ENCODE peak calls at places on chromosomes 5 and 9, in ten cellular contexts. B is left ventricle myocardium inferior, F is breast epithelium, N is fibroblast of lung, K is sigmoid colon, Z is right lobe of liver, E is Panc1, M is lung, T is SK-N-SH, P is endothelial cell of umbilical vein. D is an unnamed sample. For H3K9me3, the result is how much of the 10 kb centered on the place peaks cover.

GRCh38 chr5:17216974-17217325 is 481 bp upstream of the BASP1 start:
- DNase-seq in B (no peak), F (no peak), N (peak), K (no peak), Z (peak), E (no peak), M (peak), T (no peak), P (no peak), D (no peak)

GRCh38 chr5:96969401-96969800 is 33.5 kb downstream of the LNPEP start:
- DNase-seq in B (no peak), F (no peak), N (no peak), K (no peak), Z (no peak), E (no peak), M (no peak), T (no peak), P (no peak), D (no peak)

GRCh38 chr5:172492991-172493390 is 38.7 kb upstream of the SH3PXD2B start:
- DNase-seq in B (no peak), F (no peak), N (no peak), K (peak), Z (no peak), E (no peak), M (no peak), T (no peak), P (no peak), D (no peak)

GRCh38 chr5:166117062-166117743 is 2174.2 kb upstream of the WWC1 start:
- DNase-seq in B (no peak), F (no peak), N (no peak), K (no peak), Z (no peak), E (no peak), M (no peak), T (no peak), P (no peak), D (no peak)

GRCh38 chr9:91395553-91396470 is 27.8 kb downstream of the NFIL3 start:
- DNase-seq in B (no peak), F (no peak), N (peak), K (no peak), Z (no peak), E (no peak), M (no peak), T (no peak), P (peak), D (no peak)

GRCh38 chr9:131965841-131966240 is 113.8 kb downstream of the MED27 start:
- DNase-seq in B (no peak), F (no peak), N (no peak), K (no peak), Z (no peak), E (no peak), M (no peak), T (no peak), P (no peak), D (no peak)

GRCh38 chr9:99356512-99356971 is 134.5 kb downstream of the SEC61B start:
- DNase-seq in B (peak), F (no peak), N (peak), K (peak), Z (peak), E (no peak), M (peak), T (no peak), P (no peak), D (no peak)

GRCh38 chr9:127118597-127119318 is 3.7 kb downstream of the ANGPTL2 start:
- DNase-seq in B (no peak), F (peak), N (no peak), K (peak), Z (no peak), E (no peak), M (no peak), T (no peak), P (no peak), D (no peak)

GRCh38 chr5:110736763-110737162 is 2.0 kb upstream of the SLC25A46 start:
- DNase-seq in B (no peak), F (no peak), N (no peak), K (no peak), Z (no peak), E (no peak), M (no peak), T (no peak), P (no peak), D (no peak)

GRCh38 chr5:160291467-160291866 is 20.9 kb downstream of the CCNJL start:
- DNase-seq in B (no peak), F (peak), N (no peak), K (no peak), Z (no peak), E (no peak), M (no peak), T (no peak), P (no peak), D (no peak)

GRCh38 chr9:69385474-69386091 is 60.6 kb downstream of the ENTREP1 start:
- DNase-seq in B (no peak), F (no peak), N (no peak), K (no peak), Z (no peak), E (no peak), M (no peak), T (no peak), P (peak), D (no peak)

GRCh38 chr9:116275418-116276295 is 122.1 kb downstream of the PAPPA start:
- DNase-seq in B (no peak), F (no peak), N (no peak), K (no peak), Z (no peak), E (no peak), M (no peak), T (no peak), P (peak), D (no peak)

GRCh38 chr5:167534131-167534530 is 757.3 kb upstream of the WWC1 start:
- DNase-seq in B (no peak), F (no peak), N (no peak), K (no peak), Z (no peak), E (no peak), M (no peak), T (no peak), P (no peak), D (no peak)

GRCh38 chr5:167049771-167050567 is 1241.5 kb upstream of the WWC1 start:
- DNase-seq in B (no peak), F (no peak), N (no peak), K (no peak), Z (no peak), E (no peak), M (no peak), T (no peak), P (no peak), D (no peak)

GRCh38 chr5:123882305-123882704 is 370.3 kb downstream of the CSNK1G3 start:
- DNase-seq in B (no peak), F (no peak), N (no peak), K (no peak), Z (no peak), E (no peak), M (no peak), T (no peak), P (no peak), D (no peak)

GRCh38 chr5:9924614-9925013 is 294.5 kb upstream of the TAS2R1 start:
- DNase-seq in B (no peak), F (no peak), N (peak), K (no peak), Z (no peak), E (peak), M (no peak), T (no peak), P (no peak), D (no peak)

GRCh38 chr5:107487056-107487461 is 183.7 kb downstream of the EFNA5 start:
- DNase-seq in B (no peak), F (no peak), N (peak), K (no peak), Z (no peak), E (no peak), M (no peak), T (no peak), P (peak), D (no peak)

GRCh38 chr5:148202531-148203092 is at the start of gene SPINK6:
- DNase-seq in B (no peak), F (no peak), N (no peak), K (no peak), Z (no peak), E (no peak), M (no peak), T (no peak), P (no peak), D (no peak)

GRCh38 chr9:129584136-129584535 is 36.8 kb downstream of the C9orf50 start:
- DNase-seq in B (peak), F (no peak), N (peak), K (peak), Z (no peak), E (no peak), M (peak), T (peak), P (peak), D (peak)

GRCh38 chr5:133420440-133421301 is 191.7 kb downstream of the FSTL4 start:
- DNase-seq in B (no peak), F (peak), N (no peak), K (no peak), Z (no peak), E (no peak), M (no peak), T (no peak), P (no peak), D (no peak)

DNA sequence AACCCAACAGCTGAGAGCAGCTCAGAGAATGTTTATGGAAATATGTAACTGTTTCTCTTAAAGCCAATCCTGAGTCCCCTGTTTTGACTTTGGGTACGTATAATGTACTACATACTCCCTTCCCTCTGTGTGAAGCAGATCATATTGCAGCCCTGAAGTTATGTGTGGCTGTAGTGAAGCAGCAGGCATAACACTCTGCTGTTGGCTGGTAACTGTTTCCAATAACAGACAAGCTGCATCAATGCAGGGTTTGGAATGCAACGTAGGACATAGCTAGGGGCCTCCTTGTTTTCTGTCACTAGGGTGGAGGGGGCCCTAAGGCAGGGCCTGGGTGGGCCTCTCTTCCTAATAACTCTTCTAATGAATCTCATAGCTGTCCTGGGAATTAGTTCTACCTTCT is 129.7 kb upstream of the HMHB1 start:
- DNase-seq in B (no peak), F (no peak), N (peak), K (no peak), Z (no peak), E (no peak), M (no peak), T (no peak), P (no peak), D (no peak)
- H3K27ac ChIP-seq in B (peak), F (no peak), N (no peak), K (no peak), Z (no peak), E (no peak), M (no peak), T (no peak), P (no peak), D (no peak)

DNA sequence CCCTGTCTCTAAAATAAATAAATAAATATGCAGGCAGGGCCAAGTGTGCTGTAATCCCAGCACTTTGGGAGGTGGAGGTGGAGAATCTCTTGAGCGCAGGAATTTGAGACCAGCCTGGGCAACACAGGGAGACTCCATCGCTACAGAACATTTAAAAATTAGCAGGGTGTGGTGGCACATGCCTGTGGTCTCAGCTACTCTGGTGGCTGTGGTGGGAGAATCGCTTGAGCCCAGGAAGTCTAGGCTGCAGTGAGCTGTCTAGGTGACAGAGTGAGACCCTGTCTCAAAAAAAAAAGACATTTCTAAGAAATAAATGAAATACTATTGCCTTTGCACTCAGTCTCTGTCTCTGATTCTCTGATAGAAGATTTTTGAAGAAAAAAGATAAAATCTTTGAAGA is 1.2 kb upstream of the PCDHGA10 start:
- DNase-seq in B (no peak), F (no peak), N (no peak), K (no peak), Z (no peak), E (no peak), M (no peak), T (no peak), P (no peak), D (no peak)
- H3K9me3 ChIP-seq in B (half or more), F (half or more), N (under half), K (half or more), Z (under half), E (under half), M (under half), T (under half), P (under half), D (under half)

DNA sequence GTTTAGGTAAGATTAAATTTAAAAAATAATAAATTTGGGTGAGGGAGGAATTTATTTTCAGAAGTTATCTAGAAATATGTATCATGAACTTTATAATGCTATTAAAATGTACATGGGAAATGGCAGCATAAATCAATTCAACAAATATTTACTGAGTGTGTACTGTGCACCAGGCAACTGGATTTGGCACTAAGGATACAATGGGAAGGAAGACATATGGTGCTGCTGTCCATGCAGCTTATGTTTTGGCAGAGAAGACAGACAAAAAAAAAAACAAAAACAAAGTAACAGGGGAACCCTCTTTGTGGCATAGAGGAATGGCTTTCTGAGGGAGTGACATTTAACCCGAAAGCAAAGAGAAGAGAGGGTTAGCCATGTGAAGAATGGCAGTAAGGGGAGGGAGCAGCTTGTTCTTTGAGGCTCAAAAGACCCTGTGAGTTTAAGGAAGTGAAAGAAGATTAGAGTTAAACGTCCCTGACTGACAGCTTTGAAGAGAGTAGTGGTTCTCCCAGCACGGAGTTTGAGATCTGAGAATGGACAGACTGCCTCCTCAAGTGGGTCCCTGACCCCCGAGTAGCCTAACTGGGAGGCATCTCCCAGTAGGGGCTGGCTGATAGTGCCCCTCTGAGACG is 23.9 kb downstream of the CNTRL start:
- DNase-seq in B (no peak), F (no peak), N (no peak), K (no peak), Z (no peak), E (no peak), M (no peak), T (no peak), P (no peak), D (no peak)
- TF ChIP-seq CTCF in B (no peak), F (no peak), N (no peak), K (no peak), Z (no peak), E (no peak), M (no peak), T (no peak), P (no peak), D (no peak)

DNA sequence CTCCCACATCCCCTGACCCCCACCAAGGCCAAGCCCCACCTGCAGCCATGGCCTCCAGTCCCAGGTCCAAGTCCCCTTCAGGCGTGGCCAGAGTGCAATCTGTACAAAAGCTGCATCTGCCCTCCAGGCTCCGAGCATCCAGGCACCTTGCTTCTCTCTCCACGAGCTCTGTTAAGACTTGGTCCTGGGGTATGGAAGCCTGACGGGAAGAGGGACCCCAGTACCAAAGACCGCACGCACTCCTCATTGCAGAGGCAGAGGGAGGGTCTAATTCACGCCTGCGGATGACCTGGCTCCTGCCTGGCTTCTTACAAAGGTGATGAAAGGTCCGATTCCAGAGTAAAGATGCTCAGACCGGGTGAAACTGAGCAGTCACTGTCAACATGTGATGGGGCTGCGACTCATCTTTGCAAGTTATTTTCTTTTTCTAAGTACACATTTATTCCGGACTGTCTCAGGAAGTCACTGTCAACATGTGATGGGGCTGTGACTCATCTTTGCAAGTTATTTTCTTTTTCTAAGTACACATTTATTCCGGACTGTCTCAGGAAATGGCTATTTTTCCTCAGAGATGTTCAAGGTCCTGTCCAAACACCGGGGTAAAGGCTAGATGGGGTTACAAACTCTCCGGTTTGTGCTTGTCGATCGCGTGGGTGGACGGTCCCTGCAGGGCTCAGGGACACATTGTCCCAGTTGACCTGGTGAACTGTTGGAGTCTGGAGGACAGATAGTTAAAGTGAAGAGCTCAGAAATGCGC is 252.0 kb upstream of the IRX4 start:
- DNase-seq in B (no peak), F (no peak), N (peak), K (no peak), Z (no peak), E (no peak), M (no peak), T (no peak), P (no peak), D (no peak)
- H3K27ac ChIP-seq in B (no peak), F (no peak), N (no peak), K (no peak), Z (no peak), E (no peak), M (no peak), T (no peak), P (no peak), D (no peak)

GRCh38 chr9:40913096-40913719 is 215.3 kb downstream of the FOXD4L6 start:
- DNase-seq in B (no peak), F (no peak), N (no peak), K (no peak), Z (no peak), E (no peak), M (no peak), T (no peak), P (no peak), D (no peak)
- H3K9me3 ChIP-seq in B (half or more), F (half or more), N (under half), K (half or more), Z (under half), E (under half), M (half or more), T (under half), P (under half), D (half or more)

D was measured in CD8-positive, alpha-beta T cell.